ENCODE peak calls at places on chromosomes 5 and 9, in five cellular contexts. M is prostate gland, E is heart left ventricle, F is heart right ventricle, X is IMR-90. R is an unnamed sample.

GRCh38 chr9:89670806-89671434 is 66.1 kb downstream of the GADD45G start:
- DNase-seq in M (no peak), E (no peak), F (no peak), X (no peak), R (no peak)

GRCh38 chr5:156640751-156641241 is 209.3 kb upstream of the PPP1R2B start:
- DNase-seq in M (no peak), E (no peak), F (no peak), X (peak; percentile 44), R (no peak)

GRCh38 chr9:111572945-111573604 is 26.4 kb downstream of the PTGR1 start:
- DNase-seq in M (no peak), E (peak; percentile 13), F (no peak), X (peak; percentile 97), R (no peak)

GRCh38 chr9:131276107-131276888 is at the start of gene FAM78A:
- DNase-seq in M (no peak), E (peak; percentile 66), F (peak; percentile 72), X (no peak), R (no peak)

GRCh38 chr5:132663771-132664695 is 6.1 kb downstream of the IL13 start:
- DNase-seq in M (no peak), E (no peak), F (no peak), X (no peak), R (no peak)

GRCh38 chr5:112689510-112689909 is 48.2 kb upstream of the APC start:
- DNase-seq in M (no peak), E (no peak), F (no peak), X (peak; percentile 35), R (no peak)

GRCh38 chr5:158869092-158869491 is 230.6 kb downstream of the EBF1 start:
- DNase-seq in M (no peak), E (no peak), F (no peak), X (no peak), R (no peak)

GRCh38 chr5:30131-30530 is 61.8 kb upstream of the PLEKHG4B start:
- DNase-seq in M (no peak), E (no peak), F (no peak), X (no peak), R (no peak)

GRCh38 chr5:3197699-3198098 is 397.9 kb upstream of the IRX1 start:
- DNase-seq in M (no peak), E (no peak), F (no peak), X (no peak), R (no peak)

GRCh38 chr5:850511-851006 is at the start of gene ZDHHC11:
- DNase-seq in M (no peak), E (no peak), F (peak; percentile 75), X (no peak), R (no peak)

GRCh38 chr9:801399-802071 is 40.0 kb upstream of the DMRT1 start:
- DNase-seq in M (no peak), E (no peak), F (no peak), X (peak; percentile 97), R (no peak)

GRCh38 chr5:140182803-140183367 is 7.9 kb downstream of the CYSTM1 start:
- DNase-seq in M (no peak), E (peak; percentile 39), F (no peak), X (peak; percentile 44), R (peak; percentile 37)

GRCh38 chr5:7801898-7802614 is 48.9 kb downstream of the CFAP90 start:
- DNase-seq in M (no peak), E (no peak), F (no peak), X (no peak), R (no peak)

GRCh38 chr9:134959126-134959970 is 41.6 kb upstream of the FCN1 start:
- DNase-seq in M (no peak), E (no peak), F (no peak), X (no peak), R (no peak)

GRCh38 chr9:70615566-70616138 is 201.2 kb upstream of the KLF9 start:
- DNase-seq in M (no peak), E (no peak), F (no peak), X (no peak), R (no peak)

GRCh38 chr5:75281716-75282465 is 45.2 kb upstream of the ANKRD31 start:
- DNase-seq in M (no peak), E (no peak), F (no peak), X (peak; percentile 4), R (no peak)

GRCh38 chr9:134698587-134699342 is 57.2 kb downstream of the COL5A1 start:
- DNase-seq in M (peak; percentile 38), E (peak; percentile 64), F (peak; percentile 78), X (peak; percentile 36), R (peak; percentile 37)

GRCh38 chr9:68560131-68560844 is 19.6 kb upstream of the TMEM252 start:
- DNase-seq in M (no peak), E (peak; percentile 46), F (peak; percentile 39), X (peak; percentile 84), R (peak; percentile 57)

GRCh38 chr5:150599917-150600511 is 40.4 kb upstream of the SYNPO start:
- DNase-seq in M (peak; percentile 54), E (peak; percentile 89), F (peak; percentile 89), X (peak; percentile 86), R (no peak)

GRCh38 chr5:92749943-92750342 is 831.1 kb downstream of the NR2F1-AS1 start:
- DNase-seq in M (no peak), E (no peak), F (no peak), X (peak; percentile 64), R (no peak)

DNA sequence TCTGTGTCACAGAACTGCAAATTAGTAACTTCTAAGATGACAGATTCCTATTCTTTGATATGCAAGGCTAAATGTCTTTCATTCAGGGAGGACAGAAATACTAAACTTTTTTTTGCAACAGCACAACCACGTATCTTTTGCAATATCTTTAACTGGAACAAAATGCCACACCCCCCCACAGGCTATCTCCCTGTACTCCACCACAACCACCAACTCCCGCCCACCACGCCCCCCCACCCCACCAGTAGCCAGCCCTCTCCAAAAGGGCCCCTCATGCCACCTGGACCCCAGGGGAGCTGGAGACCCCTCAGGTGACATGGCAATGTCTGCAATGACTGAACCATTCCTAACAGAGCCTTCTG is 131.8 kb downstream of the ROR2 start:
- DNase-seq in M (no peak), E (no peak), F (no peak), X (no peak), R (no peak)
- H3K27ac ChIP-seq in M (peak overlapping the region; percentile 81), E (no peak overlapping the region), F (no peak overlapping the region), X (peak overlapping the region; percentile 75), R (no peak overlapping the region)

GRCh38 chr5:172343741-172344140 is 60.2 kb upstream of the UBTD2 start:
- DNase-seq in M (no peak), E (no peak), F (no peak), X (no peak), R (no peak)
- H3K36me3 ChIP-seq in M (no peaks in the 10 kb centered on the region), E (peaks cover 53% of the 10 kb centered on the region), F (peaks cover 97% of the 10 kb centered on the region), X (peaks cover 64% of the 10 kb centered on the region), R (no peaks in the 10 kb centered on the region)

GRCh38 chr9:128392302-128393152 is 21.4 kb downstream of the URM1 start:
- DNase-seq in M (no peak), E (no peak), F (no peak), X (no peak), R (no peak)
- H3K4me3 ChIP-seq in M (no peak overlapping the region), E (no peak overlapping the region), F (no peak overlapping the region), X (no peak overlapping the region), R (no peak overlapping the region)

GRCh38 chr9:108834959-108835696 is 20.7 kb downstream of the ACTL7B start:
- DNase-seq in M (no peak), E (no peak), F (no peak), X (no peak), R (no peak)
- H3K27ac ChIP-seq in M (no peak overlapping the region), E (no peak overlapping the region), F (no peak overlapping the region), X (no peak overlapping the region), R (no peak overlapping the region)

R was measured in gastrocnemius medialis.